ENCODE peak calls at places on chromosomes 13 and 19, in nine cellular contexts. L is CD8-positive, alpha-beta T cell; E is stimulated activated CD8-positive, alpha-beta memory T cell treated with anti-CD3 and anti-CD28 coated beads, Interleukin-12 subunit alpha, Interleukin-12 subunit beta, amount 100 ng/mL, for 4 hours; J is sciatic nerve; S is GM23248; Y is T-helper 17 cell; C is head of caudate nucleus; N is pancreas; F is choroid plexus epithelial cell. B is an unnamed sample.

GRCh38 chr19:20472854-20473253 is 92.7 kb downstream of the ZNF737 start:
- DNase-seq in J (no peak), F (no peak), Y (no peak), E (no peak), N (no peak), L (no peak), C (no peak), S (peak; percentile 0), B (no peak)

GRCh38 chr19:18494267-18494607 is 27.6 kb downstream of the ELL start:
- DNase-seq in Y (no peak), J (no peak), E (no peak), F (no peak), C (no peak), L (no peak), S (peak; percentile 83), N (no peak), B (no peak)

GRCh38 chr13:111895896-111896821 is 170.8 kb upstream of the SOX1 start:
- DNase-seq in L (no peak), F (no peak), Y (no peak), S (no peak), C (peak; percentile 21), N (peak; percentile 6), E (no peak), J (peak; percentile 42), B (no peak)

GRCh38 chr19:46659151-46660007 is 1.6 kb downstream of the DACT3 start:
- DNase-seq in C (peak; percentile 68), E (no peak), N (no peak), L (no peak), S (peak; percentile 53), F (no peak), Y (no peak), J (peak; percentile 67), B (no peak)

GRCh38 chr19:50155520-50156109 is 7.5 kb downstream of the IZUMO2 start:
- DNase-seq in F (no peak), E (no peak), S (no peak), C (no peak), N (no peak), J (no peak), Y (no peak), L (no peak), B (no peak)

GRCh38 chr13:50989476-50989875 is 79.9 kb downstream of the RNASEH2B start:
- DNase-seq in F (peak; percentile 50), N (no peak), E (no peak), C (no peak), J (no peak), S (no peak), L (no peak), Y (no peak), B (no peak)

GRCh38 chr19:35342430-35342829 is 5.3 kb upstream of the FFAR1 start:
- DNase-seq in N (no peak), C (no peak), L (no peak), J (no peak), Y (peak; percentile 0), F (no peak), E (no peak), S (no peak), B (no peak)

GRCh38 chr19:19480688-19481087 is 34.7 kb downstream of the TSSK6 start:
- DNase-seq in S (no peak), F (no peak), C (no peak), N (no peak), Y (no peak), E (no peak), J (no peak), L (no peak), B (no peak)

GRCh38 chr19:42313096-42313839 is at the start of gene TMEM145:
- DNase-seq in F (peak; percentile 50), L (peak; percentile 19), J (no peak), Y (no peak), S (peak; percentile 77), C (peak; percentile 81), E (no peak), N (no peak), B (no peak)

GRCh38 chr13:96109125-96109524 is 19.2 kb downstream of the HS6ST3 start:
- DNase-seq in E (no peak), N (no peak), Y (no peak), L (no peak), C (no peak), F (no peak), S (no peak), J (no peak), B (no peak)

GRCh38 chr19:35935911-35936737 is at the start of gene LRFN3:
- DNase-seq in E (peak; percentile 31), F (peak; percentile 68), N (peak; percentile 65), C (peak; percentile 88), L (peak; percentile 53), S (peak; percentile 84), J (peak; percentile 84), Y (no peak), B (peak; percentile 79)

GRCh38 chr19:38875656-38876345 is 2.3 kb downstream of the RINL start:
- DNase-seq in C (no peak), N (no peak), F (no peak), J (no peak), L (no peak), S (no peak), Y (no peak), E (no peak), B (no peak)

GRCh38 chr19:13956365-13956744 is 4.0 kb downstream of the DCAF15 start:
- DNase-seq in J (no peak), N (no peak), F (no peak), S (no peak), L (no peak), Y (no peak), E (no peak), C (no peak), B (no peak)

GRCh38 chr19:6066661-6067646 is 43.3 kb downstream of the RFX2 start:
- DNase-seq in J (peak; percentile 91), Y (peak; percentile 49), L (peak; percentile 29), N (peak; percentile 91), F (peak; percentile 91), S (peak; percentile 99), C (peak; percentile 85), E (no peak), B (peak; percentile 66)

GRCh38 chr19:10211071-10211470 is 16.3 kb upstream of the DNMT1 start:
- DNase-seq in J (no peak), N (no peak), L (no peak), Y (no peak), C (no peak), S (no peak), F (no peak), E (no peak), B (no peak)

GRCh38 chr13:38008636-38009035 is 139.1 kb upstream of the TRPC4 start:
- DNase-seq in S (peak; percentile 9), F (peak; percentile 46), J (no peak), E (no peak), Y (no peak), N (no peak), L (no peak), C (no peak), B (no peak)

GRCh38 chr19:46759817-46760333 is 13.6 kb upstream of the STRN4 start:
- DNase-seq in L (no peak), E (no peak), C (no peak), F (peak; percentile 97), J (peak; percentile 75), N (no peak), S (peak; percentile 98), Y (no peak), B (no peak)